ENCODE peak calls at places on chromosome 7, in seven cellular contexts. One of them, this sample, is unnamed.

GRCh38 chr7:118040562-118040961 is 143.4 kb upstream of the LSM8 start:
- DNase-seq in CD4-positive, alpha-beta T cell: no peak
- DNase-seq in T-helper 2 cell: no peak
- DNase-seq in HCT116: no peak
- DNase-seq in HS-5: no peak
- DNase-seq in body of pancreas: no peak
- DNase-seq in A172: no peak
- DNase-seq in this sample: no peak

GRCh38 chr7:888081-889024 is 12.0 kb downstream of the GET4 start:
- DNase-seq in CD4-positive, alpha-beta T cell: no peak
- DNase-seq in T-helper 2 cell: no peak
- DNase-seq in HCT116: no peak
- DNase-seq in HS-5: no peak
- DNase-seq in body of pancreas: no peak
- DNase-seq in A172: no peak
- DNase-seq in this sample: peak; percentile 55

GRCh38 chr7:128398841-128399135 is 11.0 kb downstream of the IMPDH1 start:
- DNase-seq in CD4-positive, alpha-beta T cell: no peak
- DNase-seq in T-helper 2 cell: no peak
- DNase-seq in HCT116: no peak
- DNase-seq in HS-5: no peak
- DNase-seq in body of pancreas: no peak
- DNase-seq in A172: no peak
- DNase-seq in this sample: no peak

GRCh38 chr7:27910341-27910740 is 170.4 kb downstream of the TAX1BP1 start:
- DNase-seq in CD4-positive, alpha-beta T cell: no peak
- DNase-seq in T-helper 2 cell: no peak
- DNase-seq in HCT116: no peak
- DNase-seq in HS-5: no peak
- DNase-seq in body of pancreas: no peak
- DNase-seq in A172: no peak
- DNase-seq in this sample: no peak

GRCh38 chr7:158588878-158589442 is 1.3 kb upstream of the PTPRN2 start:
- DNase-seq in CD4-positive, alpha-beta T cell: no peak
- DNase-seq in T-helper 2 cell: no peak
- DNase-seq in HCT116: no peak
- DNase-seq in HS-5: no peak
- DNase-seq in body of pancreas: no peak
- DNase-seq in A172: no peak
- DNase-seq in this sample: no peak

GRCh38 chr7:77747178-77747577 is 50.9 kb downstream of the RSBN1L start:
- DNase-seq in CD4-positive, alpha-beta T cell: no peak
- DNase-seq in T-helper 2 cell: no peak
- DNase-seq in HCT116: no peak
- DNase-seq in HS-5: no peak
- DNase-seq in body of pancreas: no peak
- DNase-seq in A172: no peak
- DNase-seq in this sample: no peak

GRCh38 chr7:95471076-95471475 is 14.7 kb upstream of the ASB4 start:
- DNase-seq in CD4-positive, alpha-beta T cell: no peak
- DNase-seq in T-helper 2 cell: no peak
- DNase-seq in HCT116: no peak
- DNase-seq in HS-5: no peak
- DNase-seq in body of pancreas: no peak
- DNase-seq in A172: no peak
- DNase-seq in this sample: no peak

GRCh38 chr7:122886357-122887081 is at the start of gene CADPS2:
- DNase-seq in CD4-positive, alpha-beta T cell: no peak
- DNase-seq in T-helper 2 cell: no peak
- DNase-seq in HCT116: peak; percentile 71
- DNase-seq in HS-5: peak; percentile 58
- DNase-seq in body of pancreas: peak; percentile 94
- DNase-seq in A172: peak; percentile 47
- DNase-seq in this sample: peak; percentile 82

GRCh38 chr7:100665168-100665567 is 8.4 kb upstream of the GNB2 start:
- DNase-seq in CD4-positive, alpha-beta T cell: no peak
- DNase-seq in T-helper 2 cell: no peak
- DNase-seq in HCT116: no peak
- DNase-seq in HS-5: no peak
- DNase-seq in body of pancreas: no peak
- DNase-seq in A172: no peak
- DNase-seq in this sample: no peak

GRCh38 chr7:46932266-46932655 is 649.6 kb downstream of the TNS3 start:
- DNase-seq in CD4-positive, alpha-beta T cell: no peak
- DNase-seq in T-helper 2 cell: no peak
- DNase-seq in HCT116: no peak
- DNase-seq in HS-5: no peak
- DNase-seq in body of pancreas: no peak
- DNase-seq in A172: no peak
- DNase-seq in this sample: no peak

GRCh38 chr7:121624922-121625321 is 228.8 kb upstream of the FAM3C start:
- DNase-seq in CD4-positive, alpha-beta T cell: no peak
- DNase-seq in T-helper 2 cell: no peak
- DNase-seq in HCT116: no peak
- DNase-seq in HS-5: no peak
- DNase-seq in body of pancreas: peak; percentile 61
- DNase-seq in A172: peak; percentile 57
- DNase-seq in this sample: no peak

GRCh38 chr7:46146454-46147255 is 225.6 kb upstream of the IGFBP3 start:
- DNase-seq in CD4-positive, alpha-beta T cell: no peak
- DNase-seq in T-helper 2 cell: no peak
- DNase-seq in HCT116: no peak
- DNase-seq in HS-5: peak; percentile 98
- DNase-seq in body of pancreas: no peak
- DNase-seq in A172: peak; percentile 95
- DNase-seq in this sample: no peak

GRCh38 chr7:41656357-41656756 is 46.5 kb downstream of the INHBA start:
- DNase-seq in CD4-positive, alpha-beta T cell: no peak
- DNase-seq in T-helper 2 cell: no peak
- DNase-seq in HCT116: no peak
- DNase-seq in HS-5: peak; percentile 20
- DNase-seq in body of pancreas: no peak
- DNase-seq in A172: no peak
- DNase-seq in this sample: no peak

GRCh38 chr7:55381187-55381586 is 16.1 kb downstream of the LANCL2 start:
- DNase-seq in CD4-positive, alpha-beta T cell: no peak
- DNase-seq in T-helper 2 cell: no peak
- DNase-seq in HCT116: no peak
- DNase-seq in HS-5: no peak
- DNase-seq in body of pancreas: no peak
- DNase-seq in A172: no peak
- DNase-seq in this sample: no peak

GRCh38 chr7:76262683-76263402 is 39.6 kb upstream of the HSPB1 start:
- DNase-seq in CD4-positive, alpha-beta T cell: no peak
- DNase-seq in T-helper 2 cell: no peak
- DNase-seq in HCT116: peak; percentile 69
- DNase-seq in HS-5: peak; percentile 9
- DNase-seq in body of pancreas: peak; percentile 75
- DNase-seq in A172: peak; percentile 88
- DNase-seq in this sample: no peak

GRCh38 chr7:132226046-132226590 is 350.2 kb downstream of the PLXNA4 start:
- DNase-seq in CD4-positive, alpha-beta T cell: no peak
- DNase-seq in T-helper 2 cell: no peak
- DNase-seq in HCT116: no peak
- DNase-seq in HS-5: no peak
- DNase-seq in body of pancreas: no peak
- DNase-seq in A172: no peak
- DNase-seq in this sample: no peak

GRCh38 chr7:36287371-36288241 is 102.1 kb upstream of the ANLN start:
- DNase-seq in CD4-positive, alpha-beta T cell: peak; percentile 30
- DNase-seq in T-helper 2 cell: no peak
- DNase-seq in HCT116: no peak
- DNase-seq in HS-5: no peak
- DNase-seq in body of pancreas: peak; percentile 46
- DNase-seq in A172: peak; percentile 29
- DNase-seq in this sample: peak; percentile 27

GRCh38 chr7:51123322-51124021 is 193.1 kb downstream of the COBL start:
- DNase-seq in CD4-positive, alpha-beta T cell: peak; percentile 4
- DNase-seq in T-helper 2 cell: peak; percentile 61
- DNase-seq in HCT116: peak; percentile 26
- DNase-seq in HS-5: peak; percentile 97
- DNase-seq in body of pancreas: peak; percentile 29
- DNase-seq in A172: peak; percentile 99
- DNase-seq in this sample: peak; percentile 93

GRCh38 chr7:25391295-25391861 is 163.1 kb upstream of the NPVF start:
- DNase-seq in CD4-positive, alpha-beta T cell: no peak
- DNase-seq in T-helper 2 cell: no peak
- DNase-seq in HCT116: peak; percentile 2
- DNase-seq in HS-5: no peak
- DNase-seq in body of pancreas: no peak
- DNase-seq in A172: peak; percentile 18
- DNase-seq in this sample: no peak

GRCh38 chr7:77687100-77687746 is 9.0 kb upstream of the RSBN1L start:
- DNase-seq in CD4-positive, alpha-beta T cell: no peak
- DNase-seq in T-helper 2 cell: no peak
- DNase-seq in HCT116: no peak
- DNase-seq in HS-5: no peak
- DNase-seq in body of pancreas: no peak
- DNase-seq in A172: no peak
- DNase-seq in this sample: no peak

GRCh38 chr7:42348627-42349026 is 111.6 kb upstream of the GLI3 start:
- DNase-seq in CD4-positive, alpha-beta T cell: no peak
- DNase-seq in T-helper 2 cell: no peak
- DNase-seq in HCT116: no peak
- DNase-seq in HS-5: no peak
- DNase-seq in body of pancreas: no peak
- DNase-seq in A172: no peak
- DNase-seq in this sample: no peak

GRCh38 chr7:23356726-23357125 is 57.6 kb downstream of the MALSU1 start:
- DNase-seq in CD4-positive, alpha-beta T cell: no peak
- DNase-seq in T-helper 2 cell: no peak
- DNase-seq in HCT116: no peak
- DNase-seq in HS-5: no peak
- DNase-seq in body of pancreas: no peak
- DNase-seq in A172: no peak
- DNase-seq in this sample: no peak

GRCh38 chr7:99997545-99998137 is 17.8 kb upstream of the ZKSCAN1 start:
- DNase-seq in CD4-positive, alpha-beta T cell: peak; percentile 60
- DNase-seq in T-helper 2 cell: peak; percentile 38
- DNase-seq in HCT116: no peak
- DNase-seq in HS-5: no peak
- DNase-seq in body of pancreas: peak; percentile 67
- DNase-seq in A172: no peak
- DNase-seq in this sample: peak; percentile 36

GRCh38 chr7:114554781-114555537 is 140.3 kb downstream of the FOXP2 start:
- DNase-seq in CD4-positive, alpha-beta T cell: no peak
- DNase-seq in T-helper 2 cell: no peak
- DNase-seq in HCT116: peak; percentile 23
- DNase-seq in HS-5: peak; percentile 19
- DNase-seq in body of pancreas: no peak
- DNase-seq in A172: peak; percentile 46
- DNase-seq in this sample: no peak

GRCh38 chr7:154791611-154792010 is 211.3 kb downstream of the PAXIP1 start:
- DNase-seq in CD4-positive, alpha-beta T cell: no peak
- DNase-seq in T-helper 2 cell: no peak
- DNase-seq in HCT116: no peak
- DNase-seq in HS-5: no peak
- DNase-seq in body of pancreas: no peak
- DNase-seq in A172: no peak
- DNase-seq in this sample: no peak

GRCh38 chr7:4108951-4109350 is 573.1 kb upstream of the FOXK1 start:
- DNase-seq in CD4-positive, alpha-beta T cell: no peak
- DNase-seq in T-helper 2 cell: no peak
- DNase-seq in HCT116: no peak
- DNase-seq in HS-5: no peak
- DNase-seq in body of pancreas: no peak
- DNase-seq in A172: no peak
- DNase-seq in this sample: no peak

GRCh38 chr7:26367219-26367711 is 75.6 kb downstream of the SNX10 start:
- DNase-seq in CD4-positive, alpha-beta T cell: no peak
- DNase-seq in T-helper 2 cell: no peak
- DNase-seq in HCT116: no peak
- DNase-seq in HS-5: no peak
- DNase-seq in body of pancreas: peak; percentile 61
- DNase-seq in A172: no peak
- DNase-seq in this sample: no peak

GRCh38 chr7:135771961-135772638 is 23.5 kb upstream of the FAM180A start:
- DNase-seq in CD4-positive, alpha-beta T cell: no peak
- DNase-seq in T-helper 2 cell: no peak
- DNase-seq in HCT116: no peak
- DNase-seq in HS-5: peak; percentile 22
- DNase-seq in body of pancreas: no peak
- DNase-seq in A172: peak; percentile 36
- DNase-seq in this sample: no peak

GRCh38 chr7:93006480-93007095 is 111.2 kb downstream of the SAMD9 start:
- DNase-seq in CD4-positive, alpha-beta T cell: no peak
- DNase-seq in T-helper 2 cell: no peak
- DNase-seq in HCT116: no peak
- DNase-seq in HS-5: no peak
- DNase-seq in body of pancreas: no peak
- DNase-seq in A172: no peak
- DNase-seq in this sample: no peak

GRCh38 chr7:150756858-150757257 is 19.6 kb downstream of the GIMAP5 start:
- DNase-seq in CD4-positive, alpha-beta T cell: no peak
- DNase-seq in T-helper 2 cell: no peak
- DNase-seq in HCT116: no peak
- DNase-seq in HS-5: no peak
- DNase-seq in body of pancreas: no peak
- DNase-seq in A172: no peak
- DNase-seq in this sample: no peak

GRCh38 chr7:158249692-158250091 is 337.9 kb downstream of the PTPRN2 start:
- DNase-seq in CD4-positive, alpha-beta T cell: no peak
- DNase-seq in T-helper 2 cell: no peak
- DNase-seq in HCT116: no peak
- DNase-seq in HS-5: no peak
- DNase-seq in body of pancreas: no peak
- DNase-seq in A172: no peak
- DNase-seq in this sample: no peak

GRCh38 chr7:88661921-88662320 is 97.6 kb upstream of the ZNF804B start:
- DNase-seq in CD4-positive, alpha-beta T cell: no peak
- DNase-seq in T-helper 2 cell: no peak
- DNase-seq in HCT116: no peak
- DNase-seq in HS-5: no peak
- DNase-seq in body of pancreas: no peak
- DNase-seq in A172: no peak
- DNase-seq in this sample: no peak

GRCh38 chr7:127683776-127684681 is 32.0 kb downstream of the SND1 start:
- DNase-seq in CD4-positive, alpha-beta T cell: no peak
- DNase-seq in T-helper 2 cell: no peak
- DNase-seq in HCT116: no peak
- DNase-seq in HS-5: no peak
- DNase-seq in body of pancreas: no peak
- DNase-seq in A172: no peak
- DNase-seq in this sample: no peak

GRCh38 chr7:71131753-71132520 is at the start of gene GALNT17:
- DNase-seq in CD4-positive, alpha-beta T cell: no peak
- DNase-seq in T-helper 2 cell: no peak
- DNase-seq in HCT116: no peak
- DNase-seq in HS-5: no peak
- DNase-seq in body of pancreas: peak; percentile 3
- DNase-seq in A172: no peak
- DNase-seq in this sample: no peak

GRCh38 chr7:46972205-46972604 is 609.7 kb downstream of the TNS3 start:
- DNase-seq in CD4-positive, alpha-beta T cell: no peak
- DNase-seq in T-helper 2 cell: no peak
- DNase-seq in HCT116: peak; percentile 23
- DNase-seq in HS-5: peak; percentile 94
- DNase-seq in body of pancreas: no peak
- DNase-seq in A172: peak; percentile 90
- DNase-seq in this sample: no peak